ENCODE peak calls at places on chromosomes 11 and 22, in six cellular contexts. One of them, this sample, is unnamed.
A peak's percentile ranks its signal among the peaks of the same experiment; 100 is the strongest.

GRCh38 chr11:14179126-14179820 is 179.7 kb downstream of the RRAS2 start:
- DNase-seq in fibroblast of lung: peak; percentile 97
- DNase-seq in ovary: no peak
- DNase-seq in IMR-90: peak; percentile 22
- DNase-seq in cardiac muscle cell: peak; percentile 39
- DNase-seq in HepG2: no peak
- DNase-seq in this sample: peak; percentile 1

GRCh38 chr22:44409211-44409648 is 88.8 kb downstream of the RTL6 start:
- DNase-seq in fibroblast of lung: no peak
- DNase-seq in ovary: no peak
- DNase-seq in IMR-90: no peak
- DNase-seq in cardiac muscle cell: no peak
- DNase-seq in HepG2: no peak
- DNase-seq in this sample: no peak

GRCh38 chr22:36411589-36412258 is 24.0 kb upstream of the MYH9 start:
- DNase-seq in fibroblast of lung: no peak
- DNase-seq in ovary: no peak
- DNase-seq in IMR-90: no peak
- DNase-seq in cardiac muscle cell: no peak
- DNase-seq in HepG2: peak; percentile 80
- DNase-seq in this sample: no peak

GRCh38 chr11:23585700-23586099 is 725.4 kb upstream of the CCDC179 start:
- DNase-seq in fibroblast of lung: peak; percentile 37
- DNase-seq in ovary: no peak
- DNase-seq in IMR-90: no peak
- DNase-seq in cardiac muscle cell: no peak
- DNase-seq in HepG2: no peak
- DNase-seq in this sample: no peak

GRCh38 chr11:119486691-119487259 is 63.8 kb upstream of the THY1 start:
- DNase-seq in fibroblast of lung: no peak
- DNase-seq in ovary: no peak
- DNase-seq in IMR-90: no peak
- DNase-seq in cardiac muscle cell: no peak
- DNase-seq in HepG2: no peak
- DNase-seq in this sample: no peak

GRCh38 chr11:106159846-106160245 is 82.4 kb downstream of the AASDHPPT start:
- DNase-seq in fibroblast of lung: peak; percentile 27
- DNase-seq in ovary: no peak
- DNase-seq in IMR-90: no peak
- DNase-seq in cardiac muscle cell: peak; percentile 75
- DNase-seq in HepG2: no peak
- DNase-seq in this sample: peak; percentile 16

GRCh38 chr11:9664276-9665171 is 647 bp downstream of the SWAP70 start:
- DNase-seq in fibroblast of lung: peak; percentile 54
- DNase-seq in ovary: peak; percentile 49
- DNase-seq in IMR-90: peak; percentile 34
- DNase-seq in cardiac muscle cell: peak; percentile 68
- DNase-seq in HepG2: peak; percentile 29
- DNase-seq in this sample: no peak

GRCh38 chr11:57597461-57597892 is at the start of gene SERPING1:
- DNase-seq in fibroblast of lung: peak; percentile 48
- DNase-seq in ovary: peak; percentile 73
- DNase-seq in IMR-90: no peak
- DNase-seq in cardiac muscle cell: peak; percentile 77
- DNase-seq in HepG2: no peak
- DNase-seq in this sample: no peak

GRCh38 chr11:18384157-18384641 is 10.2 kb upstream of the LDHA start:
- DNase-seq in fibroblast of lung: peak; percentile 83
- DNase-seq in ovary: peak; percentile 73
- DNase-seq in IMR-90: peak; percentile 79
- DNase-seq in cardiac muscle cell: peak; percentile 92
- DNase-seq in HepG2: peak; percentile 80
- DNase-seq in this sample: peak; percentile 92

GRCh38 chr11:65132988-65133700 is 1.2 kb downstream of the SYVN1 start:
- DNase-seq in fibroblast of lung: no peak
- DNase-seq in ovary: no peak
- DNase-seq in IMR-90: no peak
- DNase-seq in cardiac muscle cell: peak; percentile 17
- DNase-seq in HepG2: peak; percentile 47
- DNase-seq in this sample: no peak

GRCh38 chr22:37258810-37259472 is 14.9 kb upstream of the RAC2 start:
- DNase-seq in fibroblast of lung: no peak
- DNase-seq in ovary: no peak
- DNase-seq in IMR-90: no peak
- DNase-seq in cardiac muscle cell: no peak
- DNase-seq in HepG2: no peak
- DNase-seq in this sample: no peak

GRCh38 chr11:36412781-36413383 is 97.2 kb downstream of the TRAF6 start:
- DNase-seq in fibroblast of lung: peak; percentile 42
- DNase-seq in ovary: no peak
- DNase-seq in IMR-90: peak; percentile 87
- DNase-seq in cardiac muscle cell: no peak
- DNase-seq in HepG2: no peak
- DNase-seq in this sample: no peak

GRCh38 chr11:10807629-10808552 is 835 bp downstream of the EIF4G2 start:
- DNase-seq in fibroblast of lung: peak; percentile 52
- DNase-seq in ovary: peak; percentile 48
- DNase-seq in IMR-90: peak; percentile 37
- DNase-seq in cardiac muscle cell: peak; percentile 67
- DNase-seq in HepG2: peak; percentile 32
- DNase-seq in this sample: no peak

GRCh38 chr11:72918825-72919224 is 104.6 kb downstream of the ATG16L2 start:
- DNase-seq in fibroblast of lung: no peak
- DNase-seq in ovary: no peak
- DNase-seq in IMR-90: peak; percentile 39
- DNase-seq in cardiac muscle cell: no peak
- DNase-seq in HepG2: no peak
- DNase-seq in this sample: no peak

GRCh38 chr11:107769189-107769588 is 57.3 kb upstream of the SLN start:
- DNase-seq in fibroblast of lung: peak; percentile 20
- DNase-seq in ovary: no peak
- DNase-seq in IMR-90: peak; percentile 70
- DNase-seq in cardiac muscle cell: peak; percentile 39
- DNase-seq in HepG2: peak; percentile 7
- DNase-seq in this sample: no peak

GRCh38 chr11:19868281-19868821 is 155.7 kb downstream of the NAV2 start:
- DNase-seq in fibroblast of lung: peak; percentile 91
- DNase-seq in ovary: no peak
- DNase-seq in IMR-90: peak; percentile 65
- DNase-seq in cardiac muscle cell: peak; percentile 96
- DNase-seq in HepG2: no peak
- DNase-seq in this sample: peak; percentile 81
- TF ChIP-seq CTCF in fibroblast of lung: no peak
- TF ChIP-seq CTCF in ovary: no peak
- TF ChIP-seq CTCF in IMR-90: no peak
- TF ChIP-seq CTCF in cardiac muscle cell: no peak
- TF ChIP-seq CTCF in HepG2: no peak
- TF ChIP-seq CTCF in this sample: no peak

DNA sequence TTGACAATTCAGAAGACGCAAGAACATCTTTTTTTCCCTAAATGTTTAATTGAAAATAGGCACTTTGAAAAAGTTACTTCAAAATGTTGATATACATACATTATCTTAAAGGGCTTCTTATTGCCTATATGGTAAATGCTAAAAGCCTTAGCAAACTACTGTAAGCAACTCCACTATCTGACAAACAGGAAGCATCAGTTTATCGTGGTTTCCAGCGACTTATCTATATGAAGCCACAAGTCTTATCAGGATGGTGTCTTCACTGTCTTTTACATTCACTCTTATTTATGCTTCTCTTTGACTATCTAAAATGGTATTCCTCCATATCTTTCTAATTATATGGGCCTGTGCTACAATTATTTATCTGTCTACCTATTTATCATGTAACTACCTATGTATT is 2091.9 kb downstream of the LRRC4C start:
- DNase-seq in fibroblast of lung: no peak
- DNase-seq in ovary: no peak
- DNase-seq in IMR-90: no peak
- DNase-seq in cardiac muscle cell: no peak
- DNase-seq in HepG2: no peak
- DNase-seq in this sample: no peak
- H3K4me3 ChIP-seq in fibroblast of lung: no peak overlapping the region
- H3K4me3 ChIP-seq in ovary: no peak overlapping the region
- H3K4me3 ChIP-seq in IMR-90: no peak overlapping the region
- H3K4me3 ChIP-seq in cardiac muscle cell: no peak overlapping the region
- H3K4me3 ChIP-seq in HepG2: no peak overlapping the region
- H3K4me3 ChIP-seq in this sample: no peak overlapping the region

DNA sequence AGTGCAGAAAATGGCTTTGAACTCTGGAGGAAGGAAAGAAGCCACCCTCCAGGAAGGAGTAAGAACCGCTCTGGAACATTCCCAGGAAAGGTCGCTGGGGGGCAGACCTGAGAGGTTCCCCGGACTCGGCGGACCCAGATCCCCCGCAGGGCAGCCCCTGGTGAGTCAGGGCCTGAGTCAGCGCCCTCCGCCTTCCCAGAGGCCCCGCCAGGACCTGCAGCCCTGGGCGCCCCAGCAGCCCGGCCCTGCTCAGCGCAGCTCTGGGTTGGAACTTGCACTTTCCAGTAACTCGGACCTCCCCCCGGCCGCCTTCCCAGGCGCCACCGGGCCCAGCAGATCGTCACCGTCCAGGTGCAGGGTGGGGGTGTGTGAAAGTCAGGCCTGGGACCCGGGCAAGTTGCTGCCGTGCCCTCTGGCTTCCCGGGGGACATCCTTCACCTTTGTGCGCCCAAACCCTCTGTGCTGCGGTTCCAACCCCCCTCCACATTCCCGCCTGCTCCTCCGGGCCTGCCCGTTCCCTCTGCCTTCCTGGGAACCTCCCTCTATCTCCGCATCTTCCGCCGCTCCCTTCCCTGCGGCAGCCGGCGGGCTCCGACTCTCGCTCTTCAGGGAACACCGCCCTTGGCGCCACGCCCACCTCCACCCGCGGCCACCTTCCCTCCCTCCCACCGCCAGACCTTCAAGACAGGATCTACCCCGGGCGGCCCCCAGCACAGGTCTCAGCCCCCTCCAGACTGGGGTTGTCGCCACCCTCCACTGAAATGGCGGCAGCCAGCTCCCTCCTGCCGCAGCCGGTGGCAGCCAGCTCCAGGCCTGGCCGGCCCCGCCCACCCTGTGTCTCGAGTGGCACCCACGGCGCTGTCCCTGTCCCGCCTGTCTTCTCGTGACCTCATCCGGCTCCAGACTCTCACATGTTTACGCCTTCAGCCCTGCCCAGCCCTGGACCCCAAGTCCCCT is 36.8 kb upstream of the WNT7B start:
- DNase-seq in fibroblast of lung: peak; percentile 97
- DNase-seq in ovary: peak; percentile 98
- DNase-seq in IMR-90: peak; percentile 96
- DNase-seq in cardiac muscle cell: peak; percentile 98
- DNase-seq in HepG2: peak; percentile 90
- DNase-seq in this sample: peak; percentile 85
- TF ChIP-seq CTCF in fibroblast of lung: peak; percentile 75
- TF ChIP-seq CTCF in ovary: peak; percentile 79
- TF ChIP-seq CTCF in IMR-90: peak; percentile 81
- TF ChIP-seq CTCF in cardiac muscle cell: peak; percentile 80
- TF ChIP-seq CTCF in HepG2: peak; percentile 83
- TF ChIP-seq CTCF in this sample: peak; percentile 80

GRCh38 chr11:1761110-1761856 is 2.4 kb downstream of the CTSD start:
- DNase-seq in fibroblast of lung: no peak
- DNase-seq in ovary: no peak
- DNase-seq in IMR-90: no peak
- DNase-seq in cardiac muscle cell: no peak
- DNase-seq in HepG2: no peak
- DNase-seq in this sample: no peak
- H3K4me3 ChIP-seq in fibroblast of lung: no peak overlapping the region
- H3K4me3 ChIP-seq in ovary: no peak overlapping the region
- H3K4me3 ChIP-seq in IMR-90: no peak overlapping the region
- H3K4me3 ChIP-seq in cardiac muscle cell: no peak overlapping the region
- H3K4me3 ChIP-seq in HepG2: no peak overlapping the region
- H3K4me3 ChIP-seq in this sample: no peak overlapping the region

DNA sequence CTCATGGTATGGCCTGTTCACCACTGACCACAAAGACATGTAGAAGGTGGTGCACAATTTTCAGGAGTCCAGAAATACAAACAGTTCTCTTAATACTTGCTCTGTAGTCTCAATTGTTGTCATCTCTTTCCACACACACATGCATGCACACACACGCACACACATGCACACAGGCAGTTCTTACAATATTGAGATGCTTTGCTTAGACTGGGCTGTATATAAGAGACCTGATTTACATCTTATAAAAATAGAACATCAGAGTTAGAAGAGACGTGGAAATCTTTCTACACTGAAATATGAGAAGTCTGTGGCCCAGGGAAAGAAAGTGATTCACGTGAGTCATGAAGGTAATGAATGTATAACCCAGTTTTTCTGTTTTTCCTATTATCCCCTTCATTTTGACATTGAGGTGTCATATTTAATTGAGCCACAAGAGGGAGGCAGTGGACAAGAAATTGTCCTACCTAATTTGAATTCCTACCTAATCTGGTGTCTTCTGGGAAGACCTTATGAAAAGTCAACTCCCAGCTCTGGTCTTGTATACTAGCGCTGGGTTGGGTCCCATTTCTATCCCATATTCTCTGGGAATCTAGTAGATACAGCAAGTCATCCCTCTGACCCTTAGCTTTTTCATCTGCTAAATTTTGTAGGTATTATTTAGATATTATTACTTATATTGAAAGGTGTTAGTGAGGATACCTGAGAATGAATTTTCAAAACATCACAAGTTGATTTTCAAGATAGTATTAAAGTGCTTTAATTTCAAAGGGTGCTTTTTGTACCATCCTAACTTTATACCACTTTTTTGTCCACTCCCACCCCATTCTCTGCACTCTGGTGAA is 14.9 kb upstream of the MS4A4A start:
- DNase-seq in fibroblast of lung: peak; percentile 14
- DNase-seq in ovary: no peak
- DNase-seq in IMR-90: peak; percentile 7
- DNase-seq in cardiac muscle cell: peak; percentile 45
- DNase-seq in HepG2: peak; percentile 8
- DNase-seq in this sample: peak; percentile 0
- TF ChIP-seq CTCF in fibroblast of lung: peak; percentile 62
- TF ChIP-seq CTCF in ovary: peak; percentile 37
- TF ChIP-seq CTCF in IMR-90: peak; percentile 61
- TF ChIP-seq CTCF in cardiac muscle cell: peak; percentile 63
- TF ChIP-seq CTCF in HepG2: peak; percentile 69
- TF ChIP-seq CTCF in this sample: peak; percentile 56

This sample was measured in AG09309.